ENCODE peak calls at places on chromosomes 5 and 9, in ten cellular contexts. Q is AG08395; B is lower leg skin; C is activated naive CD8-positive, alpha-beta T cell treated with anti-CD3 and anti-CD28 coated beads, Interleukin-2, amount 10 ng/mL, durations not matched to agents 7 days and 5 days; N is HCT116; S is fibroblast of pulmonary artery; W is activated naive CD4-positive, alpha-beta T cell; F is sigmoid colon; U is NCI-H2029 treated with DMSO at 0.1 percent for 48 hours; D is brain microvascular endothelial cell. R is an unnamed sample.

GRCh38 chr9:115777610-115778009 is 376.0 kb upstream of the PAPPA start:
- DNase-seq in Q (no peak), B (no peak), C (no peak), N (no peak), S (no peak), W (no peak), F (no peak), U (no peak), D (no peak), R (no peak)

GRCh38 chr9:111525056-111525977 is at the start of gene ZNF483:
- DNase-seq in Q (peak), B (peak), C (peak), N (peak), S (peak), W (peak), F (peak), U (peak), D (peak), R (peak)

GRCh38 chr9:98263482-98264357 is 8.3 kb upstream of the TBC1D2 start:
- DNase-seq in Q (peak), B (peak), C (peak), N (peak), S (peak), W (peak), F (peak), U (peak), D (peak), R (peak)

GRCh38 chr5:142981886-142982820 is 212.0 kb downstream of the ARHGAP26 start:
- DNase-seq in Q (peak), B (peak), C (no peak), N (no peak), S (peak), W (no peak), F (peak), U (peak), D (peak), R (no peak)

GRCh38 chr9:4220361-4220760 is 79.5 kb downstream of the GLIS3 start:
- DNase-seq in Q (no peak), B (no peak), C (no peak), N (no peak), S (no peak), W (no peak), F (no peak), U (no peak), D (no peak), R (no peak)

GRCh38 chr9:93667006-93667405 is 90.6 kb downstream of the PHF2 start:
- DNase-seq in Q (no peak), B (peak), C (peak), N (no peak), S (no peak), W (no peak), F (peak), U (no peak), D (no peak), R (no peak)

GRCh38 chr5:179355976-179356968 is 11.0 kb upstream of the ADAMTS2 start:
- DNase-seq in Q (peak), B (no peak), C (no peak), N (no peak), S (peak), W (no peak), F (no peak), U (no peak), D (no peak), R (no peak)

GRCh38 chr5:102975457-102976182 is 144.3 kb downstream of the GIN1 start:
- DNase-seq in Q (peak), B (no peak), C (no peak), N (no peak), S (peak), W (no peak), F (no peak), U (no peak), D (peak), R (no peak)

GRCh38 chr9:72635197-72635596 is 113.8 kb downstream of the TMC1 start:
- DNase-seq in Q (no peak), B (no peak), C (no peak), N (no peak), S (no peak), W (no peak), F (no peak), U (no peak), D (no peak), R (no peak)

GRCh38 chr5:147439253-147439652 is 70.6 kb downstream of the DPYSL3 start:
- DNase-seq in Q (peak), B (no peak), C (no peak), N (no peak), S (peak), W (no peak), F (no peak), U (no peak), D (peak), R (no peak)

GRCh38 chr9:98855592-98855991 is 48.1 kb downstream of the GALNT12 start:
- DNase-seq in Q (no peak), B (no peak), C (no peak), N (no peak), S (no peak), W (no peak), F (no peak), U (no peak), D (no peak), R (no peak)

GRCh38 chr9:87212563-87213154 is 265.4 kb upstream of the GAS1 start:
- DNase-seq in Q (no peak), B (no peak), C (no peak), N (peak), S (no peak), W (no peak), F (no peak), U (no peak), D (no peak), R (no peak)

GRCh38 chr5:75243100-75243499 is 6.4 kb upstream of the ANKRD31 start:
- DNase-seq in Q (no peak), B (no peak), C (no peak), N (no peak), S (no peak), W (no peak), F (no peak), U (no peak), D (no peak), R (no peak)

GRCh38 chr9:91302831-91303230 is 58.9 kb downstream of the AUH start:
- DNase-seq in Q (peak), B (no peak), C (no peak), N (peak), S (peak), W (no peak), F (no peak), U (peak), D (peak), R (no peak)

GRCh38 chr9:134088064-134088725 is 20.4 kb upstream of the BRD3 start:
- DNase-seq in Q (no peak), B (peak), C (no peak), N (no peak), S (no peak), W (no peak), F (no peak), U (no peak), D (no peak), R (no peak)

GRCh38 chr5:2353211-2353610 is 398.3 kb downstream of the IRX2 start:
- DNase-seq in Q (no peak), B (no peak), C (no peak), N (no peak), S (no peak), W (no peak), F (no peak), U (no peak), D (no peak), R (no peak)

GRCh38 chr5:141155540-141156374 is 5.9 kb downstream of the PCDHB6 start:
- DNase-seq in Q (no peak), B (no peak), C (no peak), N (no peak), S (no peak), W (no peak), F (no peak), U (no peak), D (no peak), R (peak)

R was measured in NCI-H460.